ENCODE peak calls at places on chromosomes 5 and 9, in seven cellular contexts. P is dorsolateral prefrontal cortex, G is Peyer's patch, V is brain microvascular endothelial cell, K is OCI-LY7, R is neural progenitor cell, B is tibial nerve. U is an unnamed sample.

GRCh38 chr5:9851458-9851857 is 221.3 kb upstream of the TAS2R1 start:
- DNase-seq in P (peak), G (no peak), V (peak), K (no peak), R (peak), B (peak), U (peak)

GRCh38 chr5:43193171-43193951 is 1.3 kb downstream of the NIM1K start:
- DNase-seq in P (no peak), G (no peak), V (peak), K (peak), R (peak), B (peak), U (no peak)

GRCh38 chr5:41527201-41527779 is 16.9 kb upstream of the PLCXD3 start:
- DNase-seq in P (no peak), G (no peak), V (peak), K (no peak), R (no peak), B (no peak), U (no peak)

GRCh38 chr9:125189011-125189360 is 617 bp downstream of the PPP6C start:
- DNase-seq in P (no peak), G (peak), V (no peak), K (peak), R (peak), B (no peak), U (peak)

GRCh38 chr9:136318111-136318768 is 9.1 kb upstream of the GPSM1 start:
- DNase-seq in P (no peak), G (no peak), V (no peak), K (peak), R (no peak), B (no peak), U (no peak)

GRCh38 chr9:15513335-15513734 is 2.6 kb upstream of the PSIP1 start:
- DNase-seq in P (no peak), G (no peak), V (no peak), K (peak), R (peak), B (no peak), U (peak)

GRCh38 chr9:36276840-36277239 is 18.6 kb upstream of the GNE start:
- DNase-seq in P (no peak), G (no peak), V (peak), K (no peak), R (peak), B (no peak), U (no peak)

GRCh38 chr9:81411961-81412360 is 277.4 kb downstream of the TLE1 start:
- DNase-seq in P (no peak), G (no peak), V (no peak), K (no peak), R (no peak), B (no peak), U (no peak)

GRCh38 chr9:91771027-91771426 is 179.0 kb downstream of the ROR2 start:
- DNase-seq in P (no peak), G (no peak), V (peak), K (peak), R (peak), B (no peak), U (no peak)

GRCh38 chr9:81455417-81455816 is 233.9 kb downstream of the TLE1 start:
- DNase-seq in P (no peak), G (no peak), V (no peak), K (no peak), R (no peak), B (no peak), U (no peak)

GRCh38 chr9:108565651-108566378 is 290.0 kb downstream of the ACTL7B start:
- DNase-seq in P (peak), G (no peak), V (peak), K (peak), R (peak), B (peak), U (peak)

GRCh38 chr5:142543951-142544753 is 141.7 kb downstream of the FGF1 start:
- DNase-seq in P (no peak), G (no peak), V (no peak), K (no peak), R (no peak), B (no peak), U (peak)

GRCh38 chr5:142544946-142545652 is 140.8 kb downstream of the FGF1 start:
- DNase-seq in P (no peak), G (no peak), V (peak), K (no peak), R (no peak), B (no peak), U (no peak)

GRCh38 chr5:142545653-142546322 is 140.1 kb downstream of the FGF1 start:
- DNase-seq in P (no peak), G (no peak), V (peak), K (no peak), R (no peak), B (no peak), U (no peak)

GRCh38 chr5:142540774-142541466 is 145.0 kb downstream of the FGF1 start:
- DNase-seq in P (no peak), G (no peak), V (peak), K (no peak), R (no peak), B (peak), U (no peak)

GRCh38 chr5:142542906-142543305 is 143.0 kb downstream of the FGF1 start:
- DNase-seq in P (no peak), G (no peak), V (no peak), K (no peak), R (no peak), B (peak), U (no peak)
- TF ChIP-seq CTCF in P (no peak), G (peak), V (peak), K (no peak), R (no peak), B (no peak), U (no peak)

DNA sequence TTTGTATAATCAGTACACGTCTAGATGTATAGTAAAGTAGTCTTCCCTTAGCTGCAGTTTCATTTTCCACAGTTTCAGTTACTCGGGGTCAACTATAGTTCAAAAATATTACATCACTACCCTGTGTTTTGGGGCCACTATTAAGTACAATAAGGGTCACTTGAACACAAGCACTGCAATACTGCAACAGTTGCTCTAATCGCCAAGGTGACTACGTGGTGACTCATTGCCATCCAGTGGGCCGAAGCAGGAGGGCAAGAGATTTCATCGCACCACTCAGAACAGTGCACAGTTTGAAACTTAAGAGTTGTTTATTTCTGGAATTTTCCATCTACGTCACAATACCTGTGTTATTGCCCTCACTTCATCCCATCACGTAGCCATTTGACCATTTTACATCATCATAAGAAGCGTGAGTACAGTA is at the start of gene ARL14EPL:
- DNase-seq in P (no peak), G (no peak), V (peak), K (no peak), R (peak), B (peak), U (peak)
- TF ChIP-seq CTCF in P (peak), G (no peak), V (peak), K (no peak), R (peak), B (no peak), U (peak)

GRCh38 chr5:4294878-4295277 is 699.2 kb downstream of the IRX1 start:
- DNase-seq in P (no peak), G (no peak), V (no peak), K (no peak), R (peak), B (no peak), U (peak)

GRCh38 chr5:4295663-4296339 is 700.2 kb downstream of the IRX1 start:
- DNase-seq in P (peak), G (no peak), V (no peak), K (no peak), R (peak), B (no peak), U (peak)
- TF ChIP-seq CTCF in P (peak), G (peak), V (no peak), K (peak), R (peak), B (peak), U (peak)

GRCh38 chr5:165805756-165806155 is 2300.3 kb downstream of the MAT2B start:
- DNase-seq in P (no peak), G (no peak), V (no peak), K (no peak), R (peak), B (no peak), U (peak)
- TF ChIP-seq CTCF in P (no peak), G (peak), V (no peak), K (no peak), R (peak), B (no peak), U (peak)

GRCh38 chr5:156681276-156681675 is 168.8 kb upstream of the PPP1R2B start:
- DNase-seq in P (no peak), G (no peak), V (no peak), K (no peak), R (no peak), B (no peak), U (no peak)

GRCh38 chr5:156680845-156681244 is 169.2 kb upstream of the PPP1R2B start:
- DNase-seq in P (no peak), G (peak), V (no peak), K (no peak), R (no peak), B (no peak), U (no peak)

GRCh38 chr5:156686816-156687215 is 163.3 kb upstream of the PPP1R2B start:
- DNase-seq in P (no peak), G (no peak), V (no peak), K (no peak), R (no peak), B (no peak), U (no peak)

GRCh38 chr5:156684216-156684615 is 165.9 kb upstream of the PPP1R2B start:
- DNase-seq in P (no peak), G (no peak), V (no peak), K (no peak), R (no peak), B (no peak), U (no peak)

GRCh38 chr5:156683509-156683908 is 166.6 kb upstream of the PPP1R2B start:
- DNase-seq in P (no peak), G (no peak), V (no peak), K (no peak), R (no peak), B (no peak), U (no peak)
- TF ChIP-seq CTCF in P (no peak), G (no peak), V (no peak), K (no peak), R (no peak), B (no peak), U (no peak)

DNA sequence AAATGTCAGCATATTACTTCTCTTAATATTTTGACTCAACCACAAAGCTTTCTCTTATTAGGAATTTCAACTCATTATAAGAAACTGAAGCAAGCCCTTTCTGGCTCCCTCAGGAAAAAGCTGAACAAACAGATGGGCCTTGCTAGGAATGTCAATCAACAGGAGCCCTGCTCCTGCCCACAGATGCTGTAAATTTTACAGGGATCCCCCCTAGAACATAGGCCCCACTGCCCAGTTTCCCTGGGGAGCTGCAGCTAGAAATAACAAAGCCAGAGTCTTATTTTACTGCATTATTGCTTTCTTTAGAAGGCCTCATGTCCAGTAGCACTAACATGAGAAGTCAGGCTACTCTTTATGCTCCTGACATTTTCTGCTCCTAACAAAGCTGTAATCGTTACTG is 103.8 kb downstream of the PCSK1 start:
- DNase-seq in P (no peak), G (no peak), V (no peak), K (no peak), R (no peak), B (no peak), U (no peak)
- TF ChIP-seq CTCF in P (no peak), G (no peak), V (no peak), K (no peak), R (no peak), B (no peak), U (no peak)